ENCODE peak calls at places on chromosomes 11 and 22, in ten cellular contexts. O is neural progenitor cell, G is GM23338, Z is MM.1S, J is K562, C is fibroblast of lung, H is A673, L is SK-N-MC, B is PC-3, X is astrocyte. A is an unnamed sample. For H3K36me3, the result is how much of the 10 kb centered on the place peaks cover.

GRCh38 chr11:32939866-32940265 is 47.3 kb downstream of the QSER1 start:
- DNase-seq in L (no peak), G (no peak), J (no peak), B (no peak), H (no peak), O (no peak), X (no peak), C (no peak), Z (no peak), A (no peak)

GRCh38 chr11:122189259-122189658 is 73.2 kb upstream of the BLID start:
- DNase-seq in H (peak), Z (no peak), O (no peak), X (peak), B (peak), J (no peak), G (no peak), C (peak), L (no peak), A (peak)

GRCh38 chr11:78812513-78813293 is 238.0 kb upstream of the NARS2 start:
- DNase-seq in C (peak), Z (no peak), O (peak), J (no peak), L (no peak), X (no peak), H (no peak), B (no peak), G (peak), A (no peak)

GRCh38 chr11:114891911-114892310 is 213.6 kb downstream of the NXPE2 start:
- DNase-seq in X (no peak), G (no peak), O (no peak), J (no peak), H (no peak), B (no peak), C (no peak), Z (no peak), L (no peak), A (no peak)

GRCh38 chr11:124831897-124832296 is 31.7 kb upstream of the MSANTD2 start:
- DNase-seq in H (no peak), L (no peak), G (no peak), J (no peak), B (no peak), O (no peak), Z (no peak), C (no peak), X (no peak), A (no peak)

GRCh38 chr11:61921446-61921845 is 4.1 kb upstream of the RAB3IL1 start:
- DNase-seq in X (no peak), J (peak), G (no peak), O (no peak), H (no peak), B (no peak), C (no peak), L (no peak), Z (no peak), A (no peak)

GRCh38 chr11:76166314-76166713 is 40.0 kb downstream of the WNT11 start:
- DNase-seq in H (no peak), J (no peak), C (no peak), B (no peak), G (peak), O (no peak), X (no peak), L (no peak), Z (no peak), A (no peak)

GRCh38 chr11:133579165-133580031 is 47.1 kb upstream of the OPCML start:
- DNase-seq in H (no peak), O (peak), L (no peak), Z (no peak), X (no peak), C (no peak), J (no peak), G (peak), B (no peak), A (no peak)

GRCh38 chr11:113505541-113506375 is 30.6 kb upstream of the DRD2 start:
- DNase-seq in H (peak), C (no peak), G (no peak), X (peak), B (peak), L (no peak), J (no peak), O (peak), Z (no peak), A (no peak)

GRCh38 chr11:13210424-13210823 is 67.2 kb upstream of the BMAL1 start:
- DNase-seq in Z (peak), J (peak), C (peak), O (peak), G (peak), B (peak), X (peak), H (peak), L (no peak), A (no peak)

GRCh38 chr11:10908215-10908990 is 50.5 kb upstream of the ZBED5 start:
- DNase-seq in L (no peak), X (peak), B (peak), C (peak), O (no peak), Z (no peak), G (peak), J (no peak), H (peak), A (peak)

GRCh38 chr22:37189011-37189466 is 992 bp upstream of the C1QTNF6 start:
- DNase-seq in B (peak), L (no peak), X (peak), C (no peak), O (no peak), Z (no peak), G (peak), H (peak), J (no peak), A (no peak)

GRCh38 chr11:76694664-76695063 is 24.1 kb upstream of the LRRC32 start:
- DNase-seq in C (peak), Z (no peak), O (no peak), J (no peak), B (peak), H (no peak), L (no peak), G (no peak), X (peak), A (no peak)

GRCh38 chr11:110356769-110357671 is 60.6 kb upstream of the RDX start:
- DNase-seq in Z (no peak), O (no peak), X (peak), B (peak), C (peak), J (no peak), G (no peak), H (peak), L (no peak), A (no peak)

GRCh38 chr11:77345621-77346020 is 44.1 kb upstream of the GDPD4 start:
- DNase-seq in O (no peak), L (no peak), C (peak), B (no peak), G (no peak), H (no peak), Z (no peak), J (no peak), X (peak), A (no peak)

GRCh38 chr11:91800208-91800914 is 424.3 kb upstream of the FAT3 start:
- DNase-seq in Z (no peak), O (no peak), B (no peak), L (no peak), C (no peak), J (no peak), X (peak), H (no peak), G (no peak), A (no peak)

GRCh38 chr11:59822989-59823566 is 12.5 kb upstream of the MRPL16 start:
- DNase-seq in O (peak), H (peak), L (no peak), X (peak), Z (peak), J (peak), B (peak), G (peak), C (peak), A (no peak)

GRCh38 chr22:17120711-17121234 is 387 bp downstream of the TMEM121B start:
- DNase-seq in J (peak), H (peak), O (peak), C (no peak), X (no peak), B (no peak), G (peak), Z (no peak), L (no peak), A (no peak)

GRCh38 chr11:94734563-94735275 is 33.4 kb upstream of the AMOTL1 start:
- DNase-seq in Z (no peak), C (no peak), L (no peak), X (no peak), J (no peak), H (peak), B (peak), O (peak), G (peak), A (no peak)

GRCh38 chr11:43810929-43811596 is 69.6 kb upstream of the ALKBH3 start:
- DNase-seq in C (peak), X (no peak), H (peak), O (no peak), B (peak), G (peak), J (peak), Z (no peak), L (no peak), A (no peak)

GRCh38 chr11:118608268-118609214 is 1.1 kb downstream of the PHLDB1 start:
- DNase-seq in L (no peak), C (peak), B (peak), G (no peak), H (peak), X (peak), Z (no peak), O (peak), J (peak), A (no peak)

GRCh38 chr11:6757373-6757967 is 14.3 kb downstream of the OR2AG2 start:
- DNase-seq in Z (peak), C (peak), L (peak), H (peak), O (peak), G (peak), B (peak), J (peak), X (peak), A (peak)

GRCh38 chr22:19879996-19880785 is 25.5 kb upstream of the GNB1L start:
- DNase-seq in J (no peak), L (no peak), H (no peak), O (no peak), G (no peak), B (no peak), Z (no peak), X (no peak), C (no peak), A (no peak)

GRCh38 chr11:117313103-117313502 is 3.0 kb downstream of the BACE1 start:
- DNase-seq in O (no peak), X (no peak), J (no peak), L (no peak), C (no peak), G (no peak), H (no peak), Z (no peak), B (no peak), A (no peak)

GRCh38 chr22:42560781-42561180 is 7.0 kb downstream of the SERHL2 start:
- DNase-seq in C (no peak), J (peak), O (peak), G (peak), L (no peak), X (no peak), Z (no peak), H (peak), B (no peak), A (no peak)

GRCh38 chr22:35712672-35713071 is 5.0 kb upstream of the APOL5 start:
- DNase-seq in O (no peak), J (no peak), Z (no peak), C (no peak), X (no peak), L (no peak), H (no peak), G (no peak), B (no peak), A (no peak)

GRCh38 chr11:44946268-44946667 is 4.4 kb downstream of the TP53I11 start:
- DNase-seq in O (no peak), G (no peak), L (no peak), J (no peak), C (no peak), Z (no peak), B (no peak), H (no peak), X (no peak), A (no peak)

GRCh38 chr22:36687516-36687915 is 16.0 kb downstream of the CACNG2 start:
- DNase-seq in H (no peak), X (no peak), G (no peak), Z (no peak), J (no peak), O (peak), L (no peak), B (no peak), C (no peak), A (no peak)

GRCh38 chr11:73983764-73984543 is 1.3 kb upstream of the UCP2 start:
- DNase-seq in B (no peak), X (no peak), G (no peak), Z (no peak), J (peak), L (no peak), O (no peak), C (no peak), H (no peak), A (no peak)

GRCh38 chr11:62926669-62927455 is 5.7 kb upstream of the CHRM1 start:
- DNase-seq in H (no peak), X (no peak), L (no peak), Z (no peak), C (no peak), G (no peak), J (no peak), B (no peak), O (peak), A (no peak)
- TF ChIP-seq EZH2 in H (no peak), X (peak), L (no peak), Z (no peak), C (peak), G (peak), J (no peak), B (no peak), O (peak), A (no peak)

GRCh38 chr11:111779118-111779517 is 12.9 kb upstream of the PPP2R1B start:
- DNase-seq in G (no peak), X (no peak), J (no peak), H (no peak), O (no peak), C (no peak), Z (no peak), L (no peak), B (no peak), A (no peak)
- H3K36me3 ChIP-seq in G (under half), X (under half), J (under half), H (under half), O (under half), C (under half), Z (under half), L (under half), B (under half), A (under half)

GRCh38 chr22:46090631-46091201 is 59.6 kb upstream of the PPARA start:
- DNase-seq in X (peak), O (no peak), C (no peak), Z (no peak), L (no peak), G (no peak), B (peak), H (no peak), J (no peak), A (no peak)
- TF ChIP-seq EZH2 in X (no peak), O (no peak), C (no peak), Z (no peak), L (no peak), G (no peak), B (no peak), H (no peak), J (no peak), A (no peak)

GRCh38 chr22:38295339-38295738 is 21.9 kb downstream of the CSNK1E start:
- DNase-seq in O (no peak), X (no peak), Z (no peak), G (no peak), B (no peak), C (no peak), L (no peak), J (no peak), H (no peak), A (no peak)

GRCh38 chr22:38294193-38294592 is 21.4 kb upstream of the TMEM184B start:
- DNase-seq in J (no peak), Z (no peak), C (no peak), L (no peak), O (no peak), X (no peak), G (no peak), H (no peak), B (no peak), A (no peak)

GRCh38 chr22:38290347-38290746 is 17.5 kb upstream of the TMEM184B start:
- DNase-seq in O (no peak), H (no peak), G (no peak), J (no peak), B (no peak), L (no peak), Z (no peak), X (no peak), C (no peak), A (no peak)

GRCh38 chr22:38291201-38291777 is 18.5 kb upstream of the TMEM184B start:
- DNase-seq in C (no peak), J (no peak), O (no peak), L (no peak), X (no peak), B (no peak), G (no peak), H (no peak), Z (no peak), A (no peak)

GRCh38 chr22:38292694-38293093 is 19.9 kb upstream of the TMEM184B start:
- DNase-seq in Z (no peak), L (no peak), G (no peak), C (peak), X (no peak), B (no peak), H (no peak), O (no peak), J (no peak), A (no peak)
- H3K36me3 ChIP-seq in Z (under half), L (half or more), G (under half), C (half or more), X (under half), B (under half), H (half or more), O (under half), J (under half), A (half or more)

DNA sequence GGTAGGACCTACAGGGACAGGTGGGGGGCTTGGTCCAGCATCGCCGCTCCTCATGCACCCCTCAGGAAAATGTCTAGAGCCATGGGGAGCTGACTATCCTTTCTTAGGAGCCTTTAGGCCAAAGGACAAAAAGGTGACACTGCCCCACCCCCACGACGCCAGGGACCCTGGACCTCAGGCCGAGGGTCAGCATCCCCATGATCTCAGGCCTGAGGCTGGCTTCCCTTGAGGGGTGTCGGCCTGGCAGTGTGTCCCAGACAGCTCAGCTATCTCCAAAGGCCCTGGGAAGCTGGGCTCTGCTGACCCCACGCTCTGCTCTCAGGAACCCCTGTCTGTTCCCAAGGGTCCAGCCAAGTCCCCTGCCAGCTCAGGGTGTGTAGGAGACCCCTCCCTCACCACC is 16.3 kb downstream of the MRGPRG start:
- DNase-seq in Z (no peak), G (no peak), H (no peak), O (no peak), X (no peak), J (no peak), B (no peak), C (no peak), L (no peak), A (no peak)
- TF ChIP-seq EZH2 in Z (no peak), G (no peak), H (no peak), O (no peak), X (no peak), J (no peak), B (no peak), C (no peak), L (no peak), A (no peak)

GRCh38 chr11:72301486-72301885 is 57.5 kb upstream of the PHOX2A start:
- DNase-seq in O (no peak), B (no peak), X (no peak), J (no peak), H (no peak), G (no peak), C (no peak), L (no peak), Z (no peak), A (no peak)

GRCh38 chr11:72297828-72298227 is 53.9 kb upstream of the PHOX2A start:
- DNase-seq in G (no peak), H (no peak), L (no peak), O (no peak), X (no peak), C (no peak), Z (no peak), J (no peak), B (no peak), A (no peak)

GRCh38 chr11:72298931-72299330 is 55.0 kb upstream of the PHOX2A start:
- DNase-seq in H (no peak), B (no peak), Z (no peak), L (no peak), O (no peak), C (no peak), J (no peak), G (no peak), X (no peak), A (no peak)

GRCh38 chr11:72303179-72303578 is 59.2 kb upstream of the PHOX2A start:
- DNase-seq in J (no peak), L (no peak), B (no peak), X (no peak), G (no peak), O (no peak), C (no peak), H (peak), Z (no peak), A (no peak)

DNA sequence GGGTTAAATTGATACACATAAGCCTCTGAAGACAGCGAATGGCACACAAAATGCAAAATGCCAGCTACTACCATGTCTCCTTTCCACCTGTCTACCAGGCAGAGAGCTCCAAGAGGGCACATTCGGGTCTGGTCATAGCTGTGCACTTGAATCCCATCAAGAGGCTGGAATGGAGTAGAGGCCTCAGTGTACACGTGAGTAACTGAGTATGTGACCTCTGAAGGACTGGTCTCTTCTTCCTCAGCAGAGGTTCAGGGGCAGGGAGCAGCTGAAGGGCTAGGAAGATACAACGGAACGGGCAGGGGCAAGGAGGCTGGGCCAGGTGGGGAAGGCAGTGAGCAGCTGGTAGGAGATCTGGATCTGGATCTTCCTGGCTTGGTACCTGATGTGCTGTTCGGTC is 56.3 kb upstream of the PHOX2A start:
- DNase-seq in H (no peak), L (no peak), X (no peak), C (no peak), J (no peak), O (no peak), G (no peak), Z (no peak), B (no peak), A (no peak)
- H3K36me3 ChIP-seq in H (under half), L (under half), X (under half), C (under half), J (half or more), O (under half), G (under half), Z (under half), B (under half), A (under half)

GRCh38 chr22:48574776-48575566 is 1252.7 kb downstream of the BRD1 start:
- DNase-seq in Z (peak), B (no peak), O (peak), X (peak), L (no peak), C (peak), G (peak), J (no peak), H (peak), A (no peak)
- TF ChIP-seq EZH2 in Z (no peak), B (no peak), O (no peak), X (peak), L (no peak), C (no peak), G (no peak), J (no peak), H (no peak), A (peak)

GRCh38 chr11:68254421-68254820 is 17.4 kb downstream of the C11orf24 start:
- DNase-seq in X (no peak), C (no peak), Z (no peak), L (no peak), J (no peak), O (no peak), H (no peak), B (no peak), G (no peak), A (no peak)
- H3K36me3 ChIP-seq in X (under half), C (under half), Z (under half), L (under half), J (under half), O (under half), H (under half), B (under half), G (under half), A (under half)